ENCODE peak calls at places on chromosomes 4 and X, in six cellular contexts. K is heart left ventricle, M is IMR-90, N is esophagus squamous epithelium, R is adrenal gland, T is Peyer's patch. S is an unnamed sample.

GRCh38 chr4:88737304-88738015 is 39.8 kb upstream of the NAP1L5 start:
- DNase-seq in K (no peak), M (peak; percentile 12), N (no peak), R (no peak), T (no peak), S (peak; percentile 25)

GRCh38 chr4:85823295-85823694 is 348.3 kb downstream of the ARHGAP24 start:
- DNase-seq in K (peak; percentile 54), M (peak; percentile 62), N (no peak), R (no peak), T (no peak), S (no peak)

GRCh38 chr4:107380836-107381438 is 339.1 kb downstream of the PAPSS1 start:
- DNase-seq in K (no peak), M (no peak), N (no peak), R (no peak), T (no peak), S (no peak)

GRCh38 chr4:8329859-8330761 is 60.6 kb downstream of the HTRA3 start:
- DNase-seq in K (peak; percentile 23), M (no peak), N (no peak), R (no peak), T (peak; percentile 37), S (no peak)

GRCh38 chr4:186724048-186724860 is 598 bp upstream of the FAT1 start:
- DNase-seq in K (peak; percentile 69), M (peak; percentile 49), N (no peak), R (no peak), T (peak; percentile 53), S (peak; percentile 67)

GRCh38 chr4:37603070-37603468 is 83.1 kb downstream of the RELL1 start:
- DNase-seq in K (peak; percentile 83), M (peak; percentile 61), N (peak; percentile 2), R (peak; percentile 83), T (peak; percentile 91), S (peak; percentile 84)

GRCh38 chrX:124938715-124939114 is 381.0 kb upstream of the TEX13C start:
- DNase-seq in K (no peak), M (no peak), N (no peak), R (no peak), T (no peak), S (no peak)

GRCh38 chr4:55754754-55755350 is 64.7 kb upstream of the EXOC1L start:
- DNase-seq in K (no peak), M (peak; percentile 58), N (no peak), R (no peak), T (no peak), S (no peak)

GRCh38 chr4:12050357-12050756 is 621.7 kb upstream of the HS3ST1 start:
- DNase-seq in K (no peak), M (no peak), N (no peak), R (no peak), T (no peak), S (no peak)

GRCh38 chr4:25955705-25956104 is 41.7 kb downstream of the SMIM20 start:
- DNase-seq in K (no peak), M (no peak), N (no peak), R (no peak), T (no peak), S (no peak)

GRCh38 chrX:149638860-149639259 is 7.3 kb upstream of the TMEM185A start:
- DNase-seq in K (no peak), M (peak; percentile 4), N (no peak), R (no peak), T (no peak), S (no peak)

GRCh38 chrX:6384391-6384790 is 150.5 kb downstream of the VCX3A start:
- DNase-seq in K (no peak), M (no peak), N (no peak), R (no peak), T (no peak), S (no peak)

GRCh38 chrX:126485371-126485770 is 67.2 kb downstream of the DCAF12L1 start:
- DNase-seq in K (no peak), M (no peak), N (no peak), R (no peak), T (no peak), S (no peak)

GRCh38 chr4:52249583-52249982 is 198.5 kb downstream of the SPATA18 start:
- DNase-seq in K (no peak), M (no peak), N (no peak), R (no peak), T (no peak), S (no peak)

GRCh38 chr4:21645776-21646175 is 302.8 kb downstream of the KCNIP4 start:
- DNase-seq in K (no peak), M (no peak), N (no peak), R (no peak), T (no peak), S (no peak)

GRCh38 chr4:6208416-6208815 is 8.1 kb upstream of the JAKMIP1 start:
- DNase-seq in K (no peak), M (no peak), N (no peak), R (no peak), T (peak; percentile 14), S (no peak)

GRCh38 chr4:183256756-183257385 is 63.2 kb downstream of the CLDN22 start:
- DNase-seq in K (peak; percentile 68), M (peak; percentile 54), N (no peak), R (peak; percentile 38), T (peak; percentile 68), S (peak; percentile 57)

GRCh38 chr4:173735585-173735984 is 205.6 kb upstream of the HAND2 start:
- DNase-seq in K (no peak), M (no peak), N (no peak), R (no peak), T (no peak), S (no peak)

GRCh38 chr4:75907956-75908355 is 5.7 kb upstream of the PPEF2 start:
- DNase-seq in K (no peak), M (no peak), N (no peak), R (no peak), T (no peak), S (no peak)
- TF ChIP-seq POLR2A in K (no peak), M (no peak), N (no peak), R (no peak), T (no peak), S (no peak)

DNA sequence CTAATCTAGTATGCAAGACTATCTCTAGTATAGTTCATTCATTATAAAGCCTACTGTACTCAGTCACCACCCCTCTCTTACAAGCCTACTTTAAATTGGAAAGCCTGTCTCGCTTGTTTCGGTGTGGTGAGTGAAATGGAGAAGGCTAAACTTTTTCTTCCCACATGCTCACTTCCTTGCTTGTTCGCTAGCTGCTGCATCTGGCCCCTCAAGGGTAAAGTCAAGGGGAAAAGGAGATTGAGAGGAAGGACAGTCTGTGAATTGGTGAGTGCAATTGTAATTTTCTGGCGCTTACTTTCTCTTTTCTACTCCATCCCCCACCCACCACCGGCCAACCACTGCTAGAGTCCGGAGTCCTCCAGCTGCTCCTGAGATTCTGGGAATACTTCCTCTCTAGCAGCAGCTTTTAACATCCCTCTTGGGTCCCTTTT is 12.1 kb upstream of the ARAP2 start:
- DNase-seq in K (peak; percentile 49), M (no peak), N (no peak), R (no peak), T (no peak), S (no peak)
- TF ChIP-seq POLR2A in K (no peak), M (no peak), N (no peak), R (no peak), T (no peak), S (no peak)

GRCh38 chr4:109557433-109557832 is 2.6 kb upstream of the MCUB start:
- DNase-seq in K (no peak), M (no peak), N (no peak), R (no peak), T (no peak), S (no peak)

GRCh38 chr4:109559625-109559982 is 442 bp upstream of the MCUB start:
- DNase-seq in K (peak; percentile 36), M (no peak), N (no peak), R (no peak), T (no peak), S (no peak)

GRCh38 chr4:109559983-109560686 is at the start of gene MCUB:
- DNase-seq in K (peak; percentile 90), M (peak; percentile 89), N (peak; percentile 41), R (peak; percentile 77), T (peak; percentile 94), S (peak; percentile 73)

GRCh38 chr4:109562457-109563237 is 2.6 kb downstream of the MCUB start:
- DNase-seq in K (no peak), M (no peak), N (no peak), R (no peak), T (no peak), S (peak; percentile 16)

DNA sequence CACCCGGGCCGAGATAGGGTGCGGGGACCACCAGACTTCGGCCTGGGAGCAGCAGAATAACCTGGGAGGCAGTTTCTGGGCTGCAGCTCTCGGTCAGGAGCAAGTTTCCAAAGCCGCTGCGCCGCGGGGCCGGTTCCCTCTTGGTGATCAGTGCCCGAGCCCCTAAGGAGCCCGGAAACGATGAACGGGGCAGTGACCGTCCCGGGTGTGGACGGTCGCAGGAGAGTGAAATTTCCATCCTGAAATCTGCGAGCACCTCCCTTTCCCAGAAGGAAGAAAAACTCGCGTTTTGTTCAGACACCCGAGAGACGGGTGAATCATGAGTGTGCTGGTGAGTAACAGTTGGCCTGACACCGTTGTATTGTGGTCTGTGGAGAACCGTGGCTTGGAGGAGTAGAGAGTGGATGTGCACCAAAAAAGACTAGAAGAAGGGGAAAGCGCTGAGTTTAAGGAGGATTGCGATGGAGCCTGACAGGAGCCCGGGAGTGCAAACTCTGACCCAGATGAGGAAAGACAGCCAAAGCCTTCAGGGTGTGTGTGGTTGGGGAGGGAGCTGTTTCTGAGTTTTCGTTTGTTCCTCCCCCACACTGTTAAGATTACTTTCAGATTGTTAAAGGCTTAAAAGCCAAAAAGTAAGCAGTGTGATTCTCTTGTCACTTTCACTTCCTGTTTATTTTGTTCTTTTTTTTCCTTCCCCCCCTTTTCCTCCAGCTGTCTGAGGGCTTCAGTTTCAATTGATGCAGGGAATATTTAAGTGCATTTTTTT is 824 bp downstream of the MCUB start:
- DNase-seq in K (peak; percentile 41), M (peak; percentile 81), N (no peak), R (peak; percentile 31), T (peak; percentile 66), S (peak; percentile 30)
- TF ChIP-seq POLR2A in K (no peak), M (no peak), N (peak; percentile 15), R (no peak), T (no peak), S (peak; percentile 17)

GRCh38 chr4:185576918-185577591 is 41.7 kb upstream of the PDLIM3 start:
- DNase-seq in K (no peak), M (peak; percentile 26), N (no peak), R (no peak), T (no peak), S (no peak)

GRCh38 chr4:185577592-185577940 is 42.3 kb upstream of the PDLIM3 start:
- DNase-seq in K (no peak), M (no peak), N (no peak), R (no peak), T (no peak), S (no peak)

GRCh38 chr4:185570727-185571126 is 35.4 kb upstream of the PDLIM3 start:
- DNase-seq in K (no peak), M (no peak), N (no peak), R (no peak), T (no peak), S (no peak)

GRCh38 chr4:185576314-185576713 is 41.0 kb upstream of the PDLIM3 start:
- DNase-seq in K (no peak), M (no peak), N (no peak), R (no peak), T (no peak), S (no peak)

DNA sequence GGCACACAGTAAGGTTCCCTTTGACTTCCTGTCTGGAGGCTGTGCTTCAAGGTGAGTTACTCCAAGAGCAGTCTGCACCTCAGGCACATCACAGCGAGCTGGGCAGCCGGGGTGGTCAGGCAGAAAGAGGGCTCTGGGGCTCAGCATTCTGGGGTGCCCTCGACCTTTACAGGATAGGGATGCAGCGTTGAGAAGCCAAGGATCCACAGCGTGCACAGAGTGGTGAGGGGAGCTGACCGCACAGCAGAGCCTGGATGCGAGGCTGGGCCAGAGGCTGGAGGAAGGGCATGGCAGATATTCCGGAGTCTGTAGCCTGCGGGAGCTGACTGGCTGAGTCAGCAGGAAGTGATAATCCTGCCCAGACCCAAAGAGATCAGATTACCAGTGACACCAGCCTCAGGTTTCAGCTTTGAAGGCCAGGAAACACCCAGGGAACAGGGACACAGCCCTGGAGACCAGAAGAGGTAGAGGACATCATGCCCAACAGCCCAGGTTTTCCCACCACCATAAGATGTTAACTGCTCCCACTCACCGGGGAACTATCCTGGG is 38.4 kb upstream of the PDLIM3 start:
- DNase-seq in K (no peak), M (peak; percentile 80), N (no peak), R (peak; percentile 68), T (no peak), S (peak; percentile 28)
- TF ChIP-seq POLR2A in K (no peak), M (no peak), N (no peak), R (no peak), T (no peak), S (no peak)

S was measured in body of pancreas.